ENCODE peak calls at places on chromosomes 4 and X, in seven cellular contexts. L is AG08396; H is psoas muscle; A is stimulated activated CD4-positive, alpha-beta T cell treated with anti-CD3 and anti-CD28 coated beads, Interleukin-15, amount 100 ng/mL, for 24 hours; D is activated naive CD4-positive, alpha-beta T cell treated with anti-CD3 and anti-CD28 coated beads for 36 hours; R is cardiac muscle cell; K is uterus. X is an unnamed sample.

GRCh38 chr4:1246111-1246881 is 2.6 kb downstream of the CTBP1 start:
- DNase-seq in A (peak), K (no peak), L (peak), R (no peak), H (peak), D (peak), X (peak)

GRCh38 chr4:8015512-8015911 is 75.9 kb upstream of the AFAP1 start:
- DNase-seq in L (peak), K (no peak), D (no peak), H (no peak), A (no peak), R (no peak), X (no peak)

GRCh38 chr4:26459054-26459755 is 31.1 kb downstream of the CCKAR start:
- DNase-seq in K (no peak), A (no peak), H (no peak), L (peak), D (peak), R (peak), X (no peak)

GRCh38 chr4:57632564-57632963 is 522.4 kb upstream of the IGFBP7 start:
- DNase-seq in D (no peak), R (no peak), K (no peak), A (no peak), L (no peak), H (no peak), X (no peak)

GRCh38 chr4:33577798-33578197 is 2666.5 kb downstream of the ARAP2 start:
- DNase-seq in L (no peak), K (no peak), A (no peak), D (no peak), R (no peak), H (no peak), X (no peak)

GRCh38 chrX:18252644-18253359 is 32.1 kb upstream of the BEND2 start:
- DNase-seq in K (no peak), D (no peak), H (no peak), A (no peak), R (no peak), L (no peak), X (no peak)

GRCh38 chr4:183214912-183215488 is 105.1 kb downstream of the CLDN22 start:
- DNase-seq in R (no peak), K (no peak), D (no peak), L (no peak), A (no peak), H (no peak), X (no peak)

GRCh38 chrX:9878141-9878875 is 88.8 kb upstream of the CLDN34 start:
- DNase-seq in K (no peak), R (no peak), A (no peak), D (no peak), H (no peak), L (no peak), X (no peak)

GRCh38 chr4:6641164-6641970 is 882 bp downstream of the MRFAP1 start:
- DNase-seq in H (peak), D (peak), L (peak), K (peak), R (peak), A (peak), X (peak)

GRCh38 chr4:69823048-69823447 is 36.9 kb downstream of the SULT1E1 start:
- DNase-seq in R (no peak), A (no peak), K (no peak), L (no peak), D (no peak), H (no peak), X (no peak)

GRCh38 chrX:37315511-37316248 is 33.5 kb upstream of the PRRG1 start:
- DNase-seq in H (no peak), D (no peak), K (no peak), L (no peak), R (no peak), A (no peak), X (no peak)

GRCh38 chr4:94305468-94306225 is 37.0 kb downstream of the HPGDS start:
- DNase-seq in D (no peak), H (no peak), R (peak), A (no peak), L (peak), K (no peak), X (no peak)

GRCh38 chr4:6011686-6012085 is 6.5 kb downstream of the C4orf50 start:
- DNase-seq in D (no peak), K (no peak), H (no peak), A (no peak), R (peak), L (no peak), X (no peak)

GRCh38 chr4:181676546-181676945 is 566.7 kb upstream of the TENM3 start:
- DNase-seq in L (no peak), R (no peak), A (no peak), H (no peak), K (no peak), D (no peak), X (no peak)

GRCh38 chrX:70134116-70134477 is 850 bp downstream of the IGBP1 start:
- DNase-seq in D (no peak), R (peak), A (no peak), L (peak), H (no peak), K (no peak), X (no peak)

GRCh38 chr4:171130126-171130801 is 682.9 kb upstream of the GALNTL6 start:
- DNase-seq in D (no peak), H (no peak), L (no peak), A (no peak), K (no peak), R (no peak), X (no peak)

GRCh38 chr4:8200302-8200975 is 1.3 kb downstream of the SH3TC1 start:
- DNase-seq in R (no peak), A (peak), H (peak), L (peak), D (peak), K (no peak), X (peak)

GRCh38 chr4:3176625-3177229 is 72.2 kb upstream of the MSANTD1 start:
- DNase-seq in A (no peak), D (no peak), H (no peak), R (no peak), L (no peak), K (no peak), X (no peak)

GRCh38 chr4:126647756-126648396 is 984.9 kb upstream of the INTU start:
- DNase-seq in K (no peak), L (no peak), H (no peak), A (no peak), D (no peak), R (no peak), X (no peak)

GRCh38 chr4:14650127-14650526 is 352.2 kb upstream of the CPEB2 start:
- DNase-seq in A (no peak), D (no peak), L (peak), H (no peak), R (peak), K (no peak), X (no peak)

GRCh38 chr4:108345862-108346530 is 177.3 kb upstream of the LEF1 start:
- DNase-seq in L (no peak), A (no peak), R (no peak), D (no peak), K (no peak), H (no peak), X (no peak)